ENCODE peak calls at places on chromosomes 3 and 15, in ten cellular contexts. O, C, T, K, Z, Y, I, D, F and P are unnamed samples.
A peak's percentile ranks its signal among the peaks of the same experiment; 100 is the strongest.

GRCh38 chr3:170419301-170420087 is 826 bp downstream of the CLDN11 start:
- DNase-seq in C (peak; percentile 41), T (no peak), O (no peak), Y (no peak), Z (no peak), I (peak; percentile 75), D (no peak), K (peak; percentile 60), F (no peak), P (no peak)

GRCh38 chr3:167837430-167837829 is 101.9 kb downstream of the SERPINI1 start:
- DNase-seq in D (no peak), T (no peak), Y (no peak), Z (no peak), F (no peak), O (no peak), C (no peak), K (no peak), I (no peak), P (no peak)

GRCh38 chr15:31586841-31587240 is 260.2 kb downstream of the KLF13 start:
- DNase-seq in Z (no peak), I (no peak), K (no peak), O (no peak), D (no peak), C (peak; percentile 27), T (no peak), Y (no peak), F (no peak), P (no peak)

GRCh38 chr3:180408654-180409053 is 193.3 kb upstream of the TTC14 start:
- DNase-seq in F (no peak), D (no peak), K (no peak), T (no peak), Z (no peak), C (peak; percentile 51), I (no peak), O (no peak), Y (no peak), P (no peak)

GRCh38 chr15:74983725-74984231 is 11.6 kb upstream of the SCAMP5 start:
- DNase-seq in T (no peak), D (no peak), Y (no peak), O (no peak), I (no peak), F (no peak), K (no peak), C (no peak), Z (no peak), P (no peak)

GRCh38 chr3:52406791-52407510 is 38.0 kb downstream of the SEMA3G start:
- DNase-seq in Z (no peak), F (no peak), I (no peak), O (no peak), D (no peak), C (no peak), K (peak; percentile 40), T (no peak), Y (no peak), P (no peak)

GRCh38 chr3:31232049-31233040 is 300.4 kb upstream of the STT3B start:
- DNase-seq in Z (no peak), C (no peak), K (no peak), D (no peak), F (peak; percentile 33), T (no peak), O (no peak), I (no peak), Y (no peak), P (peak; percentile 4)

GRCh38 chr3:43892535-43892934 is 201.8 kb downstream of the ABHD5 start:
- DNase-seq in K (no peak), Z (no peak), F (no peak), T (no peak), Y (no peak), C (no peak), D (no peak), O (no peak), I (no peak), P (no peak)

GRCh38 chr15:50546566-50546965 is at the start of gene USP50:
- DNase-seq in F (no peak), C (no peak), T (no peak), Z (no peak), Y (no peak), D (no peak), I (no peak), O (no peak), K (no peak), P (no peak)

GRCh38 chr3:140185375-140185774 is 250.4 kb downstream of the CLSTN2 start:
- DNase-seq in Y (no peak), Z (no peak), I (no peak), K (no peak), C (no peak), O (no peak), F (no peak), T (no peak), D (no peak), P (no peak)

GRCh38 chr3:48656061-48656840 is 6.4 kb downstream of the CELSR3 start:
- DNase-seq in C (peak; percentile 62), Y (peak; percentile 84), I (peak; percentile 97), F (peak; percentile 85), K (peak; percentile 90), Z (no peak), D (peak; percentile 78), O (peak; percentile 83), T (peak; percentile 79), P (peak; percentile 81)

GRCh38 chr15:64749167-64749566 is 26.2 kb downstream of the RBPMS2 start:
- DNase-seq in Z (no peak), T (no peak), C (peak; percentile 86), K (peak; percentile 88), Y (no peak), D (no peak), O (no peak), F (no peak), I (no peak), P (peak; percentile 79)

GRCh38 chr3:70849911-70850699 is 537.7 kb upstream of the MDFIC2 start:
- DNase-seq in Y (peak; percentile 45), K (no peak), D (no peak), O (no peak), T (peak; percentile 37), F (no peak), C (peak; percentile 93), I (no peak), Z (no peak), P (no peak)

GRCh38 chr15:85518979-85519761 is 138.8 kb downstream of the AKAP13 start:
- DNase-seq in Y (no peak), K (no peak), F (no peak), T (no peak), D (no peak), I (no peak), O (no peak), Z (no peak), C (peak; percentile 73), P (no peak)

GRCh38 chr3:30643763-30644462 is 37.5 kb downstream of the TGFBR2 start:
- DNase-seq in C (no peak), I (no peak), Y (no peak), O (no peak), K (no peak), F (no peak), Z (no peak), T (no peak), D (peak; percentile 31), P (no peak)

GRCh38 chr15:96209285-96209735 is 121.2 kb upstream of the NR2F2 start:
- DNase-seq in Y (peak; percentile 61), D (peak; percentile 80), O (no peak), Z (no peak), F (peak; percentile 23), C (no peak), K (no peak), I (no peak), T (no peak), P (no peak)

GRCh38 chr15:90869601-90870353 is 1.4 kb downstream of the FURIN start:
- DNase-seq in Y (peak; percentile 71), O (no peak), I (no peak), K (peak; percentile 84), D (no peak), C (peak; percentile 84), T (peak; percentile 94), Z (no peak), F (no peak), P (peak; percentile 56)
- H3K4me1 ChIP-seq in Y (peaks cover 5% of the 10 kb centered on the region), O (peaks cover 72% of the 10 kb centered on the region), I (peaks cover 33% of the 10 kb centered on the region), K (peaks cover 39% of the 10 kb centered on the region), D (peaks cover 49% of the 10 kb centered on the region), C (peaks cover 33% of the 10 kb centered on the region), T (peaks cover 45% of the 10 kb centered on the region), Z (peaks cover 53% of the 10 kb centered on the region), F (peaks cover 14% of the 10 kb centered on the region), P (peaks cover 42% of the 10 kb centered on the region)

DNA sequence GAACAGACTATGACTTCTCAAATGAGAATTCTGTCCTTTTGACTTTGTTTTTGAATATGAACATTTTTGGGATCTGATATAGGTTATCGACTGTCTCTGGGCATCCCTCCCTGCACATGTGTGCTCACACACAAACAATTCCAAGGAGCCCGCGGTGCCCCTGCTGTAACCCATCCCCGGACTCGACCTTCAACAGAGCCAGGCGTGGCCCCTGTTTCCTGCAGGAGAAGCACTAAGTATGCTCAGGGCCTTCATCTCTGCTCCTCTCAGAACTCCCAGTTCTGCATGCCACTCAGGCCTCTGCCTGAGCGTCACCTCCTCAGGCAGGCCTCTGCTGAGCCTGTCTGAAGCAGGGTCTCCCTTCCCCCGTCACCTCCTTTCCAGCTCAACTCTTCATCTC is 57.6 kb downstream of the NUP210 start:
- DNase-seq in F (no peak), C (no peak), Y (no peak), D (no peak), O (no peak), Z (no peak), K (no peak), I (no peak), T (no peak), P (no peak)
- TF ChIP-seq CTCF in F (no peak), C (no peak), Y (no peak), D (no peak), O (no peak), Z (no peak), K (no peak), I (no peak), T (no peak), P (no peak)

GRCh38 chr3:3519266-3519665 is 280.0 kb upstream of the LRRN1 start:
- DNase-seq in K (no peak), F (no peak), T (no peak), D (no peak), O (no peak), Y (no peak), C (no peak), Z (no peak), I (no peak), P (no peak)
- H3K4me1 ChIP-seq in K (no peaks in the 10 kb centered on the region), F (no peaks in the 10 kb centered on the region), T (no peaks in the 10 kb centered on the region), D (no peaks in the 10 kb centered on the region), O (no peaks in the 10 kb centered on the region), Y (no peaks in the 10 kb centered on the region), C (no peaks in the 10 kb centered on the region), Z (no peaks in the 10 kb centered on the region), I (peaks cover 2% of the 10 kb centered on the region), P (no peaks in the 10 kb centered on the region)

DNA sequence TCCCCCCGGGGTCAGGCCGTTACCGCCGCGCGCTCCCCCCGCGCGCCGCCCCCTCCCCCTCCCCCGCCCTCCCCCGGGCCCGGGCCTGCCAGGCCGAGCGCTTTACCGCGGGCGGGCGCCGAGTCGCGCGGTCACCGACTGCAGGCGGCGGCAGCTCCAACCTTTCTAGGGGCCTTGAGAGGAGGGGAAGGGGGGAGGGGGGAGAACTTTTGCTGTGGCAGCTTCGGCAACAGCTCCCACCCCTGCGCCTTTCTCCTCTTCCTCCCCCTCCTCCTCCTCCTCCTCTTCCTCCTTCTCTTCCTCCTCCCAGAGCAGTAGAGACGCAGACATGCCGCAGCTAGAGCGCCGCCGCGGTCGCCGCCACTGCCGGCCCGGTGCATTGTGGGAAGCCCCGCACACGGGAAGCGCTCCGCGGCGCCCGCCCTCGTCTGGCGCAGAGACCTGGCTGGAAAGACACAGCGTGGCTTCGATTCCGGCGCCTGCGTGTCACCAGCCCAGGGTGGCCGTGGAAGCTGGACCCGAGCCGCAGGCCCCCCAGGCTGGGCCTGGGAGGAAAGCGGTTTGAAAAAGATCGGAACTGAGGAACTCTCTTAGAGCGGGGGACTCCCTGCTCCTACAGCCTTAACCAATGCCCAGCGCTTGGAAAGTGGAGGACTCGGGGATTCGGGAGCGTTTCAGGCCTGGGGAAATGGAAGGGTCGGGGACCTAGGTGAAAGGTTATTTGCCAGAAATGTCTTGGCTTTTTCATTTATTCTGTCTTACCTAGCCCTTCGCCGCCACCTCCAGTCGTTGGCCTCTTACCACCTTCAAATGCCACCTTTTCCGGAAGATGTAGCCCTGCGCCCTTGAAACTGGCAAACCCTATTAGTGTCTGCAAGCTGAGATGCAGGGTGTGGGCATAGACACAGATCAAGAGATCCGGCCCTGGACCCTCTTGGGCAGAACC is at the start of gene ZNF148:
- DNase-seq in K (peak; percentile 95), Y (peak; percentile 95), Z (peak; percentile 30), I (peak; percentile 94), T (peak; percentile 92), C (peak; percentile 84), D (peak; percentile 91), F (peak; percentile 91), O (peak; percentile 90), P (peak; percentile 82)
- TF ChIP-seq CTCF in K (no peak), Y (no peak), Z (no peak), I (no peak), T (no peak), C (peak; percentile 11), D (no peak), F (no peak), O (no peak), P (no peak)